ENCODE peak calls at places on chromosomes 3 and 15, in seven cellular contexts. K is A172; F is activated T-cell treated with anti-CD3 and anti-CD28 coated beads, Interleukin-2, amount 50 U/mL, for 72 hours; D is thoracic aorta; G is smooth muscle cell of the brain vasculature; Z is naive thymus-derived CD8-positive, alpha-beta T cell; O is neural crest cell. Q is an unnamed sample.

GRCh38 chr3:111610612-111611054 is 15.5 kb upstream of the ZBED2 start:
- DNase-seq in K (no peak), F (peak), D (no peak), G (no peak), Z (no peak), O (no peak), Q (no peak)

GRCh38 chr15:63234479-63234878 is 42.9 kb upstream of the APH1B start:
- DNase-seq in K (no peak), F (no peak), D (no peak), G (no peak), Z (no peak), O (no peak), Q (no peak)

GRCh38 chr15:74821091-74821789 is 5.2 kb upstream of the CPLX3 start:
- DNase-seq in K (no peak), F (no peak), D (no peak), G (no peak), Z (no peak), O (no peak), Q (no peak)

GRCh38 chr15:68541743-68542142 is 37.0 kb upstream of the CORO2B start:
- DNase-seq in K (no peak), F (no peak), D (no peak), G (no peak), Z (no peak), O (no peak), Q (no peak)

GRCh38 chr15:99719096-99719541 is 14.1 kb downstream of the LYSMD4 start:
- DNase-seq in K (peak), F (no peak), D (no peak), G (no peak), Z (no peak), O (no peak), Q (no peak)

GRCh38 chr3:122366379-122366749 is 16.7 kb downstream of the MIX23 start:
- DNase-seq in K (no peak), F (no peak), D (no peak), G (no peak), Z (no peak), O (no peak), Q (no peak)

GRCh38 chr15:68223171-68223570 is 6.4 kb downstream of the CLN6 start:
- DNase-seq in K (no peak), F (no peak), D (no peak), G (no peak), Z (no peak), O (no peak), Q (no peak)

GRCh38 chr15:84762840-84763572 is 14.6 kb downstream of the ZNF592 start:
- DNase-seq in K (no peak), F (no peak), D (no peak), G (no peak), Z (no peak), O (no peak), Q (no peak)

GRCh38 chr3:58388550-58389061 is 45.0 kb downstream of the PDHB start:
- DNase-seq in K (no peak), F (no peak), D (no peak), G (no peak), Z (no peak), O (no peak), Q (no peak)

GRCh38 chr15:57167821-57168395 is 208.4 kb upstream of the CGNL1 start:
- DNase-seq in K (no peak), F (no peak), D (no peak), G (no peak), Z (no peak), O (no peak), Q (no peak)

GRCh38 chr3:112056451-112056929 is 22.0 kb downstream of the TMPRSS7 start:
- DNase-seq in K (peak), F (peak), D (no peak), G (no peak), Z (no peak), O (no peak), Q (peak)

GRCh38 chr3:176759815-176760506 is 437.3 kb downstream of the TBL1XR1 start:
- DNase-seq in K (no peak), F (no peak), D (no peak), G (no peak), Z (no peak), O (no peak), Q (no peak)

GRCh38 chr15:89905846-89906378 is 6.8 kb downstream of the ARPIN start:
- DNase-seq in K (no peak), F (no peak), D (no peak), G (no peak), Z (no peak), O (no peak), Q (no peak)

GRCh38 chr3:147409143-147410121 is at the start of gene ZIC1:
- DNase-seq in K (peak), F (no peak), D (no peak), G (peak), Z (no peak), O (no peak), Q (no peak)